ENCODE peak calls at places on chromosomes 1 and 21, in seven cellular contexts. One of them, this sample, is unnamed.

GRCh38 chr1:50666849-50667248 is 243.6 kb upstream of the DMRTA2 start:
- DNase-seq in WTC11: no peak
- DNase-seq in tibial nerve: no peak
- DNase-seq in astrocyte of the cerebellum: no peak
- DNase-seq in AG10803: no peak
- DNase-seq in AG04449: no peak
- DNase-seq in fibroblast of the aortic adventitia: no peak
- DNase-seq in this sample: no peak

GRCh38 chr1:210448293-210448892 is 119.7 kb downstream of the HHAT start:
- DNase-seq in fibroblast of the aortic adventitia: peak
- DNase-seq in WTC11: no peak
- DNase-seq in tibial nerve: peak
- DNase-seq in astrocyte of the cerebellum: peak
- DNase-seq in AG10803: peak
- DNase-seq in AG04449: peak
- DNase-seq in this sample: peak

GRCh38 chr1:71809085-71809484 is 473.3 kb downstream of the NEGR1 start:
- DNase-seq in fibroblast of the aortic adventitia: no peak
- DNase-seq in AG10803: no peak
- DNase-seq in WTC11: no peak
- DNase-seq in AG04449: no peak
- DNase-seq in tibial nerve: no peak
- DNase-seq in astrocyte of the cerebellum: no peak
- DNase-seq in this sample: no peak

GRCh38 chr1:88813474-88813873 is 77.9 kb downstream of the GTF2B start:
- DNase-seq in WTC11: no peak
- DNase-seq in AG04449: no peak
- DNase-seq in AG10803: no peak
- DNase-seq in fibroblast of the aortic adventitia: no peak
- DNase-seq in tibial nerve: no peak
- DNase-seq in astrocyte of the cerebellum: no peak
- DNase-seq in this sample: no peak

GRCh38 chr21:44331650-44332306 is 7.4 kb downstream of the CFAP410 start:
- DNase-seq in fibroblast of the aortic adventitia: no peak
- DNase-seq in WTC11: no peak
- DNase-seq in astrocyte of the cerebellum: no peak
- DNase-seq in AG04449: no peak
- DNase-seq in tibial nerve: no peak
- DNase-seq in AG10803: peak
- DNase-seq in this sample: peak

GRCh38 chr1:17420361-17420760 is 19.1 kb downstream of the RCC2 start:
- DNase-seq in fibroblast of the aortic adventitia: no peak
- DNase-seq in astrocyte of the cerebellum: no peak
- DNase-seq in WTC11: no peak
- DNase-seq in tibial nerve: no peak
- DNase-seq in AG04449: no peak
- DNase-seq in AG10803: no peak
- DNase-seq in this sample: no peak

GRCh38 chr1:57036896-57037295 is 71.1 kb upstream of the C8B start:
- DNase-seq in AG10803: no peak
- DNase-seq in WTC11: no peak
- DNase-seq in AG04449: no peak
- DNase-seq in astrocyte of the cerebellum: no peak
- DNase-seq in fibroblast of the aortic adventitia: peak
- DNase-seq in tibial nerve: no peak
- DNase-seq in this sample: no peak

GRCh38 chr21:14862794-14863720 is 201.7 kb downstream of the NRIP1 start:
- DNase-seq in AG10803: no peak
- DNase-seq in tibial nerve: no peak
- DNase-seq in astrocyte of the cerebellum: no peak
- DNase-seq in WTC11: no peak
- DNase-seq in fibroblast of the aortic adventitia: peak
- DNase-seq in AG04449: no peak
- DNase-seq in this sample: peak

GRCh38 chr1:11720523-11720922 is 15.4 kb upstream of the AGTRAP start:
- DNase-seq in WTC11: no peak
- DNase-seq in astrocyte of the cerebellum: no peak
- DNase-seq in tibial nerve: no peak
- DNase-seq in AG04449: no peak
- DNase-seq in AG10803: no peak
- DNase-seq in fibroblast of the aortic adventitia: no peak
- DNase-seq in this sample: no peak

GRCh38 chr1:110787328-110788071 is 85.4 kb upstream of the CD53 start:
- DNase-seq in tibial nerve: no peak
- DNase-seq in fibroblast of the aortic adventitia: no peak
- DNase-seq in AG10803: no peak
- DNase-seq in AG04449: no peak
- DNase-seq in WTC11: no peak
- DNase-seq in astrocyte of the cerebellum: no peak
- DNase-seq in this sample: no peak

GRCh38 chr1:210816136-210816535 is 317.8 kb downstream of the KCNH1 start:
- DNase-seq in AG10803: no peak
- DNase-seq in WTC11: no peak
- DNase-seq in fibroblast of the aortic adventitia: no peak
- DNase-seq in tibial nerve: no peak
- DNase-seq in astrocyte of the cerebellum: no peak
- DNase-seq in AG04449: no peak
- DNase-seq in this sample: no peak

GRCh38 chr1:9473032-9473792 is 66.1 kb upstream of the SLC25A33 start:
- DNase-seq in astrocyte of the cerebellum: peak
- DNase-seq in tibial nerve: peak
- DNase-seq in WTC11: no peak
- DNase-seq in AG04449: peak
- DNase-seq in fibroblast of the aortic adventitia: peak
- DNase-seq in AG10803: peak
- DNase-seq in this sample: peak

GRCh38 chr21:45392206-45392971 is 12.6 kb upstream of the COL18A1 start:
- DNase-seq in AG10803: no peak
- DNase-seq in astrocyte of the cerebellum: no peak
- DNase-seq in WTC11: peak
- DNase-seq in AG04449: no peak
- DNase-seq in tibial nerve: no peak
- DNase-seq in fibroblast of the aortic adventitia: no peak
- DNase-seq in this sample: no peak

GRCh38 chr1:240337795-240338194 is 246.1 kb downstream of the FMN2 start:
- DNase-seq in WTC11: no peak
- DNase-seq in AG04449: peak
- DNase-seq in AG10803: peak
- DNase-seq in tibial nerve: peak
- DNase-seq in astrocyte of the cerebellum: peak
- DNase-seq in fibroblast of the aortic adventitia: peak
- DNase-seq in this sample: peak

GRCh38 chr1:30362603-30362990 is 360.8 kb downstream of the MATN1 start:
- DNase-seq in fibroblast of the aortic adventitia: no peak
- DNase-seq in astrocyte of the cerebellum: no peak
- DNase-seq in tibial nerve: no peak
- DNase-seq in WTC11: no peak
- DNase-seq in AG04449: no peak
- DNase-seq in AG10803: no peak
- DNase-seq in this sample: no peak

GRCh38 chr1:186750250-186750649 is 70.0 kb upstream of the PTGS2 start:
- DNase-seq in tibial nerve: no peak
- DNase-seq in WTC11: no peak
- DNase-seq in astrocyte of the cerebellum: no peak
- DNase-seq in AG10803: peak
- DNase-seq in fibroblast of the aortic adventitia: peak
- DNase-seq in AG04449: no peak
- DNase-seq in this sample: peak

GRCh38 chr1:15351301-15351700 is 58.4 kb upstream of the EFHD2 start:
- DNase-seq in fibroblast of the aortic adventitia: no peak
- DNase-seq in AG10803: no peak
- DNase-seq in WTC11: no peak
- DNase-seq in astrocyte of the cerebellum: no peak
- DNase-seq in tibial nerve: no peak
- DNase-seq in AG04449: no peak
- DNase-seq in this sample: no peak

GRCh38 chr21:44686843-44687561 is 5.0 kb upstream of the KRTAP12-1 start:
- DNase-seq in astrocyte of the cerebellum: no peak
- DNase-seq in tibial nerve: no peak
- DNase-seq in fibroblast of the aortic adventitia: no peak
- DNase-seq in AG04449: no peak
- DNase-seq in AG10803: no peak
- DNase-seq in WTC11: no peak
- DNase-seq in this sample: no peak

GRCh38 chr1:48236716-48237470 is 14.4 kb downstream of the SLC5A9 start:
- DNase-seq in fibroblast of the aortic adventitia: peak
- DNase-seq in astrocyte of the cerebellum: peak
- DNase-seq in WTC11: no peak
- DNase-seq in AG04449: no peak
- DNase-seq in AG10803: peak
- DNase-seq in tibial nerve: no peak
- DNase-seq in this sample: peak

GRCh38 chr1:110635434-110635833 is 29.3 kb upstream of the KCNA2 start:
- DNase-seq in WTC11: no peak
- DNase-seq in fibroblast of the aortic adventitia: no peak
- DNase-seq in AG10803: no peak
- DNase-seq in AG04449: no peak
- DNase-seq in astrocyte of the cerebellum: no peak
- DNase-seq in tibial nerve: no peak
- DNase-seq in this sample: no peak

GRCh38 chr1:17893891-17894631 is 138.9 kb downstream of the ACTL8 start:
- DNase-seq in astrocyte of the cerebellum: no peak
- DNase-seq in AG10803: no peak
- DNase-seq in AG04449: no peak
- DNase-seq in WTC11: no peak
- DNase-seq in fibroblast of the aortic adventitia: no peak
- DNase-seq in tibial nerve: no peak
- DNase-seq in this sample: no peak

GRCh38 chr1:246113555-246114095 is 393.5 kb downstream of the SMYD3 start:
- DNase-seq in AG04449: no peak
- DNase-seq in WTC11: no peak
- DNase-seq in tibial nerve: no peak
- DNase-seq in AG10803: no peak
- DNase-seq in fibroblast of the aortic adventitia: no peak
- DNase-seq in astrocyte of the cerebellum: no peak
- DNase-seq in this sample: no peak

GRCh38 chr1:156458181-156458503 is 42.4 kb downstream of the MEF2D start:
- DNase-seq in AG04449: no peak
- DNase-seq in tibial nerve: no peak
- DNase-seq in WTC11: no peak
- DNase-seq in AG10803: no peak
- DNase-seq in astrocyte of the cerebellum: no peak
- DNase-seq in fibroblast of the aortic adventitia: peak
- DNase-seq in this sample: peak

GRCh38 chr21:44598031-44598430 is 2.4 kb upstream of the KRTAP10-7 start:
- DNase-seq in fibroblast of the aortic adventitia: no peak
- DNase-seq in WTC11: no peak
- DNase-seq in AG10803: no peak
- DNase-seq in AG04449: no peak
- DNase-seq in tibial nerve: no peak
- DNase-seq in astrocyte of the cerebellum: no peak
- DNase-seq in this sample: no peak

GRCh38 chr21:29379517-29380054 is 80.9 kb downstream of the BACH1 start:
- DNase-seq in astrocyte of the cerebellum: no peak
- DNase-seq in WTC11: no peak
- DNase-seq in AG10803: no peak
- DNase-seq in fibroblast of the aortic adventitia: no peak
- DNase-seq in tibial nerve: no peak
- DNase-seq in AG04449: no peak
- DNase-seq in this sample: no peak
- TF ChIP-seq CTCF in astrocyte of the cerebellum: no peak
- TF ChIP-seq CTCF in WTC11: no peak
- TF ChIP-seq CTCF in AG10803: no peak
- TF ChIP-seq CTCF in fibroblast of the aortic adventitia: no peak
- TF ChIP-seq CTCF in tibial nerve: no peak
- TF ChIP-seq CTCF in AG04449: no peak
- TF ChIP-seq CTCF in this sample: no peak

DNA sequence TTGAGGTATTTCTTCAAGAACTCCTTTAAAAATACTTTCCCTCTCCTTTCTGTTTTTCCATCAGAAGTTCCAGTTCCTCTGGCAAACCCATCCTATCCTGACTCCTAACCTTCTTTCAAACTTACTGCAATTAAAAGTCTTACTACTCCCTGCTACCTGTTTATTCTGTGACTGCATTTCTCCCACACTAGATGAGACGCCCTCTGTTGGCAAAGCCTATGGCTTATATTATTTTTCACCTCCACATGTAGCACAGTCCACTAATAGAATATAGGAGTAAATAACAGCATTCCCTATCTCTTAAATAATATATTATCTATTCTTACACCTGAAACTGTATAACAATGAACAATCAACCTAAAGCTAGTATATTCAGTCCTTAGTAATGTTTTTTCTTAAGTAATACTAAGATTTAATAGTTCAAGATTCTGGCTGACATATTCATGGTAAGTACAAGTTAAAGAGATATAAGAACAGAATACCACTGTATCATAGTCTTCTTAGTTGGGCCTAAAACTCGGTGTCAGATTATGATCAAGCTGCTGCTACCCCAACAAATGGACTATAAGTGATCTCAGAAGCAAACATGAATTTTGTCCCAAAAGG is 54.8 kb downstream of the RAB3GAP2 start:
- DNase-seq in astrocyte of the cerebellum: no peak
- DNase-seq in WTC11: no peak
- DNase-seq in tibial nerve: no peak
- DNase-seq in AG10803: no peak
- DNase-seq in AG04449: no peak
- DNase-seq in fibroblast of the aortic adventitia: no peak
- DNase-seq in this sample: peak
- TF ChIP-seq CTCF in astrocyte of the cerebellum: peak
- TF ChIP-seq CTCF in WTC11: peak
- TF ChIP-seq CTCF in tibial nerve: no peak
- TF ChIP-seq CTCF in AG10803: peak
- TF ChIP-seq CTCF in AG04449: no peak
- TF ChIP-seq CTCF in fibroblast of the aortic adventitia: peak
- TF ChIP-seq CTCF in this sample: peak

DNA sequence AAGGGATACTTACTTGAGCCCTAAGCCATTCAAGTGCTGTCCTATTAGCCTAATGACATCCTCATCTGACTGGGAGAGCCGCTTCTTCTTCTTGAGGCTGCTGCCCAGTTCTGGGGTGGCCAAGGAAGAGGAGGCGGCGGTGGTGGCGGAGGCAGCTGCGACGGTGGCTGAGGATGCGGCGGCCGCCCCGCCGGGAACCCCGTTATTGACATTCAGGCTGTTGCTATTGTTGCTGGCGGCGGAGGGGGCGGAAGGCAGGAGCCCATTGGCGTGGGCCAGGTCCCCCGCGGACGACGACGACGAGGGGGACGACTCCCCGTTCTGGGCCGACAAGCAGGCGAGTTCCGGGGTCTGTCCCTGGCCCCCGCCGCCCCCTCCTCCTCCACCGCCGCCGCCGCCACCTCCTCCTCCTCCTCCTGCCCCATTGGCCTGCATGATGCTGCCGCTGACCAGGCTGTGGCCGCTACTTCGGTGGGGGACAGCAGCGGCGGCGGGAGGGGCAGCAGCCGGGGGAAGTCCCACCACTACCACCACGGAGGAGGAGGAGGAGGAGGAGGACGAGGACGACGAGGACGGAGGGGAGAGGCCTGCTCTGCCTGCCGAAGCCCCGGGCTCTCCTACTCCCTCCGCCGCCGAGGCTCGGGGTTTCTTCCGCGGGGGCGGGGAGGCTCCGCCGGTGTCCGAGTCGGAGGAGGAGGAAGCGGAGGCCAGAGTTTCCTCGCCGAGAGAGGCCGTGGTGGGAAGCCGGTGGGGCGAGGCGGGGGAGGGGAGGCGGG is 738 bp downstream of the WDR26 start:
- DNase-seq in astrocyte of the cerebellum: no peak
- DNase-seq in tibial nerve: peak
- DNase-seq in fibroblast of the aortic adventitia: no peak
- DNase-seq in AG04449: no peak
- DNase-seq in AG10803: peak
- DNase-seq in WTC11: peak
- DNase-seq in this sample: peak
- TF ChIP-seq CTCF in astrocyte of the cerebellum: no peak
- TF ChIP-seq CTCF in tibial nerve: no peak
- TF ChIP-seq CTCF in fibroblast of the aortic adventitia: no peak
- TF ChIP-seq CTCF in AG04449: no peak
- TF ChIP-seq CTCF in AG10803: no peak
- TF ChIP-seq CTCF in WTC11: no peak
- TF ChIP-seq CTCF in this sample: no peak

GRCh38 chr1:25744140-25744581 is 55.8 kb upstream of the SELENON start:
- DNase-seq in AG04449: peak
- DNase-seq in AG10803: peak
- DNase-seq in tibial nerve: peak
- DNase-seq in astrocyte of the cerebellum: no peak
- DNase-seq in WTC11: peak
- DNase-seq in fibroblast of the aortic adventitia: peak
- DNase-seq in this sample: peak
- TF ChIP-seq CTCF in AG04449: peak
- TF ChIP-seq CTCF in AG10803: peak
- TF ChIP-seq CTCF in tibial nerve: peak
- TF ChIP-seq CTCF in astrocyte of the cerebellum: peak
- TF ChIP-seq CTCF in WTC11: no peak
- TF ChIP-seq CTCF in fibroblast of the aortic adventitia: peak
- TF ChIP-seq CTCF in this sample: peak